ENCODE peak calls at places on chromosomes 5 and 9, in eight cellular contexts. P is fibroblast of lung, Y is left ventricle myocardium inferior, E is cardiac fibroblast, T is colonic mucosa, N is A549, L is AG09309, D is Peyer's patch. H is an unnamed sample.

GRCh38 chr5:144487207-144487606 is 316.5 kb downstream of the KCTD16 start:
- DNase-seq in Y (no peak), L (no peak), P (no peak), N (no peak), T (no peak), D (no peak), E (no peak), H (no peak)

GRCh38 chr5:132830436-132831094 is at the start of gene SHROOM1:
- DNase-seq in Y (peak), P (peak), E (peak), D (peak), L (no peak), T (peak), N (peak), H (peak)

GRCh38 chr5:137605377-137605776 is 106.3 kb upstream of the SPOCK1 start:
- DNase-seq in L (no peak), P (peak), Y (no peak), E (peak), N (no peak), T (no peak), D (no peak), H (no peak)

GRCh38 chr5:138651767-138652117 is 76.5 kb upstream of the HSPA9 start:
- DNase-seq in L (no peak), D (no peak), E (no peak), P (no peak), T (no peak), Y (no peak), N (no peak), H (no peak)

GRCh38 chr9:135612437-135612836 is 26.9 kb downstream of the GLT6D1 start:
- DNase-seq in N (no peak), L (no peak), T (no peak), E (no peak), Y (no peak), P (no peak), D (no peak), H (no peak)

GRCh38 chr5:110477923-110478322 is 248.5 kb downstream of the TMEM232 start:
- DNase-seq in D (no peak), T (no peak), P (peak), N (no peak), L (no peak), E (peak), Y (no peak), H (no peak)

GRCh38 chr5:53350991-53351770 is 129.2 kb upstream of the FST start:
- DNase-seq in N (no peak), Y (no peak), L (no peak), P (no peak), T (no peak), E (no peak), D (no peak), H (no peak)

GRCh38 chr5:17216974-17217325 is 481 bp upstream of the BASP1 start:
- DNase-seq in Y (no peak), E (peak), L (no peak), D (no peak), T (no peak), N (peak), P (peak), H (no peak)

GRCh38 chr5:148984333-148984732 is 78.5 kb downstream of the SH3TC2 start:
- DNase-seq in N (no peak), D (no peak), E (peak), L (no peak), P (peak), T (no peak), Y (no peak), H (no peak)

DNA sequence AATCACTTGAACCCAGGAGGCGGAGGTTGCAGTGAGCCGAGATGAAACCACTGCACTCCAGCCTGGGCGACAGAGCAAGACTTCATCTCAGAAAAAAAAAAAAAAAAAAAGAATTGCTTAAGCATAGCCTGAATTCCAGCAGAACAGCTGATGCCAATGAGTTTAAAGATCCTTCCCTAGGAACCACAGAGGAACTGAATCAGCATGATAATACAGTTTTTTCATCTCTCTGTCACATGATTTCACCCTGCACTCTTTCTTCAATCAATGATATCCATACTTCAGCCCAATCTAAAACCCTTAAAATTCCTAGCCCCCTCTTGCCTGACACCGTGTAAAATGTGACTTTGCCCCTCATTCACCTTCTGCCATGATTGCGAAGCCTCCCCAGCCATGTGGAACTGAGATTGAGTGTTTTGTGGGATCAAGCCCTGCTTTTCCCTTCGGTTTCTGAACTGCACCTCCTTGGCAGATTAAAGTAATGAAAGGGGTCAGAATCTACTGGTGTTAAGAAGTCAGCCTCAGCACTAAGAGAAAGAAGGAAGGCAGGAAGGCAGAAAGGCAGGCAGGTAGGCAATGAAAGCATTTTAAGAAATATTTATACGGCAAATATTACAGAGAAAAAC is 20.9 kb upstream of the DMXL1 start:
- DNase-seq in P (peak), L (peak), Y (no peak), N (no peak), T (no peak), D (no peak), E (peak), H (no peak)
- H3K4me3 ChIP-seq in P (no peak), L (no peak), Y (no peak), N (no peak), T (no peak), D (no peak), E (no peak), H (no peak)

DNA sequence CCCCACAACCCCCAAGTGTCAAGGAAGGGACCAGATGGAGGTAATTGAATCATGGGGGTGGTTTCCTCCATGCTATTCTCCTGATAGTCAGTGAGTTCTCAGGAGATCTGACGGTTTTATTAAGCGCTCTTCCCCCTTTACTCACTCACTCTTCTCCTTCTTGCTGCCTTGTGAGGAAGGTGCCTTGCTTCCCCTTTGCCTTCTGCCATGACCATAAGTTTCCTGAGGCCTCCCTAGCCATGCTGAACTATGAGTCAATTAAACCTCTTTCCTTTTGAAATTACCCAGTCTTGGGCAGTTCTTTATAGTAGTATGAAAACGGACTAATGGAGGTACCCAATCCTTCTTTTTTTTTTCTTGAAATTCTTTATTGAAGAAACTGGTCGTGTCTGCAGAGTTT is 2.2 kb upstream of the CEP120 start:
- DNase-seq in Y (no peak), L (no peak), P (no peak), D (no peak), E (no peak), T (no peak), N (no peak), H (no peak)
- H3K4me3 ChIP-seq in Y (no peak), L (no peak), P (no peak), D (no peak), E (no peak), T (no peak), N (no peak), H (no peak)

GRCh38 chr9:77927265-77927664 is 104.3 kb downstream of the GNAQ start:
- DNase-seq in T (no peak), D (no peak), L (peak), E (peak), Y (no peak), N (no peak), P (peak), H (no peak)
- H3K4me3 ChIP-seq in T (no peak), D (no peak), L (no peak), E (no peak), Y (no peak), N (no peak), P (no peak), H (no peak)

GRCh38 chr9:136660971-136661540 is 1.7 kb upstream of the EGFL7 start:
- DNase-seq in P (no peak), D (no peak), E (no peak), T (no peak), Y (no peak), L (no peak), N (no peak), H (no peak)
- H3K4me3 ChIP-seq in P (no peak), D (no peak), E (no peak), T (no peak), Y (peak), L (no peak), N (no peak), H (no peak)

GRCh38 chr5:68285857-68286611 is 70.5 kb downstream of the PIK3R1 start:
- DNase-seq in E (peak), Y (no peak), N (no peak), D (no peak), L (no peak), T (peak), P (peak), H (no peak)

GRCh38 chr5:68287976-68288755 is 72.6 kb downstream of the PIK3R1 start:
- DNase-seq in Y (peak), N (peak), P (peak), E (peak), T (peak), L (no peak), D (peak), H (peak)

GRCh38 chr5:68288756-68289134 is 73.2 kb downstream of the PIK3R1 start:
- DNase-seq in P (no peak), N (no peak), D (peak), T (peak), E (no peak), Y (peak), L (no peak), H (peak)

GRCh38 chr5:68286612-68286912 is 71.0 kb downstream of the PIK3R1 start:
- DNase-seq in L (no peak), N (no peak), P (no peak), Y (no peak), T (no peak), D (no peak), E (no peak), H (no peak)

GRCh38 chr5:68287631-68287975 is 72.0 kb downstream of the PIK3R1 start:
- DNase-seq in L (no peak), D (no peak), P (no peak), Y (no peak), T (no peak), N (no peak), E (no peak), H (no peak)
- H3K4me3 ChIP-seq in L (no peak), D (peak), P (peak), Y (peak), T (peak), N (no peak), E (peak), H (peak)